ENCODE peak calls at places on chromosomes 7 and 10, in ten cellular contexts. S, R, H, P, K, N, Y, F, E and L are unnamed samples.

GRCh38 chr7:141244466-141244865 is 170.6 kb downstream of the TMEM178B start:
- DNase-seq in S (no peak), R (no peak), H (no peak), P (no peak), K (no peak), N (no peak), Y (no peak), F (no peak), E (no peak), L (no peak)

GRCh38 chr7:28759373-28760013 is 198.6 kb downstream of the TRIL start:
- DNase-seq in S (no peak), R (no peak), H (no peak), P (no peak), K (no peak), N (no peak), Y (no peak), F (no peak), E (no peak), L (no peak)

GRCh38 chr7:158861004-158861787 is 4.8 kb downstream of the DYNC2I1 start:
- DNase-seq in S (no peak), R (no peak), H (no peak), P (no peak), K (no peak), N (no peak), Y (no peak), F (no peak), E (no peak), L (no peak)

GRCh38 chr10:110461088-110461487 is 36.6 kb upstream of the DUSP5 start:
- DNase-seq in S (no peak), R (no peak), H (no peak), P (no peak), K (no peak), N (no peak), Y (no peak), F (no peak), E (no peak), L (no peak)

GRCh38 chr7:73770002-73770859 is at the start of gene CLDN3:
- DNase-seq in S (peak), R (no peak), H (no peak), P (peak), K (no peak), N (peak), Y (no peak), F (no peak), E (no peak), L (no peak)

GRCh38 chr10:80392250-80392649 is 16.1 kb upstream of the PRXL2A start:
- DNase-seq in S (no peak), R (no peak), H (no peak), P (no peak), K (no peak), N (no peak), Y (no peak), F (no peak), E (no peak), L (peak)

GRCh38 chr7:102061981-102062390 is 224.7 kb upstream of the SH2B2 start:
- DNase-seq in S (no peak), R (peak), H (no peak), P (no peak), K (no peak), N (no peak), Y (peak), F (no peak), E (no peak), L (no peak)

GRCh38 chr10:25851548-25851947 is 82.5 kb upstream of the MYO3A start:
- DNase-seq in S (no peak), R (no peak), H (no peak), P (no peak), K (no peak), N (no peak), Y (no peak), F (no peak), E (no peak), L (no peak)

GRCh38 chr10:75226656-75227055 is 9.1 kb downstream of the COMTD1 start:
- DNase-seq in S (no peak), R (no peak), H (no peak), P (no peak), K (no peak), N (no peak), Y (no peak), F (no peak), E (no peak), L (no peak)

GRCh38 chr10:88157981-88158465 is 294.6 kb downstream of the PTEN start:
- DNase-seq in S (peak), R (no peak), H (no peak), P (no peak), K (no peak), N (no peak), Y (no peak), F (no peak), E (no peak), L (peak)

GRCh38 chr7:137269240-137269639 is 74.3 kb downstream of the PTN start:
- DNase-seq in S (no peak), R (no peak), H (no peak), P (peak), K (no peak), N (no peak), Y (no peak), F (no peak), E (no peak), L (no peak)

GRCh38 chr7:101315336-101315735 is 6.3 kb downstream of the IFT22 start:
- DNase-seq in S (peak), R (peak), H (peak), P (no peak), K (no peak), N (no peak), Y (peak), F (peak), E (no peak), L (peak)